ENCODE peak calls at places on chromosomes 1 and 21, in seven cellular contexts. K is HCT116, U is H1, D is K562, Q is HepG2, W is GM12878, O is SK-N-SH. P is an unnamed sample.

GRCh38 chr1:56466541-56466940 is 112.8 kb downstream of the PLPP3 start:
- DNase-seq in K (no peak), U (no peak), D (no peak), Q (no peak), W (no peak), O (no peak), P (no peak)

GRCh38 chr1:161432091-161432490 is 64.4 kb upstream of the CFAP126 start:
- DNase-seq in K (no peak), U (no peak), D (no peak), Q (no peak), W (no peak), O (no peak), P (no peak)

GRCh38 chr1:176110203-176110602 is 96.9 kb downstream of the COP1 start:
- DNase-seq in K (no peak), U (no peak), D (no peak), Q (no peak), W (no peak), O (no peak), P (no peak)

GRCh38 chr1:225474986-225475820 is 47.4 kb upstream of the LBR start:
- DNase-seq in K (peak), U (no peak), D (peak), Q (peak), W (no peak), O (peak), P (no peak)

GRCh38 chr1:42551150-42551549 is 88.1 kb downstream of the CCDC30 start:
- DNase-seq in K (no peak), U (no peak), D (no peak), Q (no peak), W (no peak), O (no peak), P (no peak)

GRCh38 chr1:12177999-12178441 is 11.2 kb downstream of the TNFRSF1B start:
- DNase-seq in K (peak), U (no peak), D (no peak), Q (no peak), W (no peak), O (peak), P (no peak)

GRCh38 chr1:55060133-55060999 is 21.0 kb downstream of the PCSK9 start:
- DNase-seq in K (no peak), U (no peak), D (no peak), Q (no peak), W (peak), O (no peak), P (no peak)

GRCh38 chr1:184035719-184036516 is 1.6 kb downstream of the COLGALT2 start:
- DNase-seq in K (no peak), U (no peak), D (peak), Q (peak), W (no peak), O (no peak), P (no peak)

GRCh38 chr1:203557958-203558760 is 64.2 kb downstream of the OPTC start:
- DNase-seq in K (no peak), U (no peak), D (no peak), Q (no peak), W (no peak), O (no peak), P (peak)

GRCh38 chr1:180252638-180253536 is 22.8 kb downstream of the LHX4 start:
- DNase-seq in K (peak), U (no peak), D (peak), Q (peak), W (peak), O (peak), P (peak)

GRCh38 chr1:29655145-29655544 is 418.8 kb downstream of the PTPRU start:
- DNase-seq in K (no peak), U (no peak), D (no peak), Q (no peak), W (peak), O (no peak), P (no peak)

GRCh38 chr1:32939655-32940371 is 24.8 kb downstream of the RNF19B start:
- DNase-seq in K (no peak), U (no peak), D (peak), Q (no peak), W (no peak), O (no peak), P (no peak)

GRCh38 chr1:9235560-9235959 is 986 bp downstream of the H6PD start:
- DNase-seq in K (no peak), U (no peak), D (no peak), Q (no peak), W (no peak), O (no peak), P (no peak)

GRCh38 chr1:197559244-197559643 is 216.0 kb downstream of the DENND1B start:
- DNase-seq in K (no peak), U (no peak), D (no peak), Q (no peak), W (no peak), O (no peak), P (no peak)

GRCh38 chr1:236164273-236164672 is 21.9 kb downstream of the GPR137B start:
- DNase-seq in K (no peak), U (no peak), D (no peak), Q (no peak), W (no peak), O (no peak), P (no peak)

GRCh38 chr1:18922319-18922726 is 20.0 kb upstream of the ALDH4A1 start:
- DNase-seq in K (no peak), U (no peak), D (no peak), Q (peak), W (no peak), O (no peak), P (no peak)

GRCh38 chr1:41175546-41175945 is 66.6 kb downstream of the SCMH1 start:
- DNase-seq in K (no peak), U (no peak), D (no peak), Q (no peak), W (no peak), O (no peak), P (no peak)

GRCh38 chr1:10471411-10472219 is 714 bp downstream of the DFFA start:
- DNase-seq in K (no peak), U (no peak), D (no peak), Q (no peak), W (no peak), O (peak), P (no peak)

GRCh38 chr21:41451753-41452676 is 26.0 kb downstream of the MX1 start:
- DNase-seq in K (no peak), U (no peak), D (no peak), Q (no peak), W (no peak), O (no peak), P (no peak)

GRCh38 chr1:10257851-10258250 is 47.5 kb downstream of the KIF1B start:
- DNase-seq in K (no peak), U (no peak), D (no peak), Q (peak), W (no peak), O (no peak), P (no peak)

GRCh38 chr21:44431300-44431699 is 24.0 kb upstream of the LRRC3 start:
- DNase-seq in K (no peak), U (no peak), D (no peak), Q (no peak), W (no peak), O (no peak), P (no peak)

GRCh38 chr1:204180133-204180532 is 14.0 kb upstream of the REN start:
- DNase-seq in K (no peak), U (no peak), D (no peak), Q (peak), W (no peak), O (no peak), P (no peak)

GRCh38 chr1:226569879-226570547 is 21.4 kb downstream of the STUM start:
- DNase-seq in K (peak), U (no peak), D (peak), Q (peak), W (no peak), O (peak), P (no peak)

GRCh38 chr1:193537266-193538003 is 351.0 kb upstream of the B3GALT2 start:
- DNase-seq in K (no peak), U (no peak), D (no peak), Q (no peak), W (peak), O (no peak), P (no peak)

GRCh38 chr1:209162651-209163050 is 420.9 kb upstream of the CAMK1G start:
- DNase-seq in K (no peak), U (no peak), D (no peak), Q (no peak), W (no peak), O (no peak), P (no peak)

GRCh38 chr1:21537511-21537931 is 28.3 kb downstream of the ALPL start:
- DNase-seq in K (no peak), U (no peak), D (no peak), Q (peak), W (no peak), O (no peak), P (no peak)

GRCh38 chr1:54583868-54584267 is 35.8 kb downstream of the ACOT11 start:
- DNase-seq in K (no peak), U (no peak), D (no peak), Q (no peak), W (no peak), O (no peak), P (no peak)

GRCh38 chr1:165573787-165574186 is 30.0 kb downstream of the LRRC52 start:
- DNase-seq in K (no peak), U (no peak), D (no peak), Q (no peak), W (no peak), O (no peak), P (no peak)

GRCh38 chr1:212124891-212125582 is 89.5 kb downstream of the DTL start:
- DNase-seq in K (no peak), U (no peak), D (no peak), Q (no peak), W (no peak), O (no peak), P (no peak)

GRCh38 chr1:59549067-59549837 is 252.4 kb downstream of the FGGY start:
- DNase-seq in K (no peak), U (no peak), D (no peak), Q (no peak), W (no peak), O (no peak), P (no peak)

GRCh38 chr1:6026095-6026809 is 19.4 kb upstream of the KCNAB2 start:
- DNase-seq in K (peak), U (no peak), D (no peak), Q (peak), W (peak), O (no peak), P (peak)

GRCh38 chr1:83998599-83999315 is at the start of gene TTLL7:
- DNase-seq in K (no peak), U (no peak), D (peak), Q (peak), W (no peak), O (peak), P (no peak)

GRCh38 chr1:248873993-248874671 is 15.2 kb upstream of the ZNF692 start:
- DNase-seq in K (peak), U (no peak), D (peak), Q (peak), W (peak), O (peak), P (peak)

GRCh38 chr1:63914241-63914640 is 140.4 kb downstream of the ROR1 start:
- DNase-seq in K (no peak), U (no peak), D (no peak), Q (no peak), W (no peak), O (no peak), P (no peak)

GRCh38 chr1:63914706-63915105 is 140.9 kb downstream of the ROR1 start:
- DNase-seq in K (no peak), U (no peak), D (no peak), Q (no peak), W (no peak), O (no peak), P (no peak)

GRCh38 chr1:63913533-63913932 is 139.7 kb downstream of the ROR1 start:
- DNase-seq in K (no peak), U (no peak), D (no peak), Q (no peak), W (no peak), O (no peak), P (no peak)

GRCh38 chr1:63916485-63917360 is 142.9 kb downstream of the ROR1 start:
- DNase-seq in K (no peak), U (no peak), D (no peak), Q (no peak), W (no peak), O (no peak), P (no peak)

GRCh38 chr1:63915121-63915520 is 141.3 kb downstream of the ROR1 start:
- DNase-seq in K (no peak), U (no peak), D (no peak), Q (peak), W (no peak), O (peak), P (no peak)
- TF ChIP-seq CTCF in K (peak), U (no peak), D (no peak), Q (peak), W (peak), O (peak), P (peak)

GRCh38 chr1:201583663-201584062 is 44.7 kb downstream of the NAV1 start:
- DNase-seq in K (no peak), U (no peak), D (no peak), Q (no peak), W (no peak), O (no peak), P (no peak)

GRCh38 chr1:201582977-201583376 is 44.0 kb downstream of the NAV1 start:
- DNase-seq in K (no peak), U (no peak), D (no peak), Q (no peak), W (no peak), O (no peak), P (no peak)

GRCh38 chr1:201585099-201585498 is 46.2 kb downstream of the NAV1 start:
- DNase-seq in K (no peak), U (no peak), D (no peak), Q (no peak), W (no peak), O (no peak), P (no peak)

GRCh38 chr1:201585901-201586300 is 47.0 kb downstream of the NAV1 start:
- DNase-seq in K (no peak), U (no peak), D (no peak), Q (no peak), W (no peak), O (no peak), P (no peak)

GRCh38 chr1:201584510-201584991 is 45.6 kb downstream of the NAV1 start:
- DNase-seq in K (no peak), U (no peak), D (no peak), Q (no peak), W (no peak), O (no peak), P (no peak)
- TF ChIP-seq POLR2AphosphoS5 in K (no peak), U (no peak), D (no peak), Q (no peak), W (no peak), O (no peak), P (no peak)

GRCh38 chr1:58402444-58402843 is 144.1 kb downstream of the OMA1 start:
- DNase-seq in K (no peak), U (no peak), D (no peak), Q (no peak), W (no peak), O (no peak), P (no peak)
- TF ChIP-seq SIN3A in K (no peak), U (no peak), D (no peak), Q (no peak), W (no peak), O (no peak), P (no peak)

GRCh38 chr1:196309386-196309785 is 298.9 kb downstream of the KCNT2 start:
- DNase-seq in K (peak), U (no peak), D (no peak), Q (peak), W (no peak), O (no peak), P (peak)
- TF ChIP-seq CTCF in K (peak), U (no peak), D (no peak), Q (peak), W (no peak), O (peak), P (peak)

GRCh38 chr1:154220071-154220969 is at the start of gene UBAP2L:
- DNase-seq in K (peak), U (peak), D (peak), Q (peak), W (peak), O (peak), P (peak)
- TF ChIP-seq POLR2AphosphoS5 in K (peak), U (peak), D (peak), Q (peak), W (peak), O (peak), P (peak)

GRCh38 chr21:28641731-28642130 is 350.9 kb downstream of the LTN1 start:
- DNase-seq in K (no peak), U (no peak), D (no peak), Q (no peak), W (no peak), O (peak), P (no peak)

GRCh38 chr21:28636988-28637691 is 355.5 kb downstream of the LTN1 start:
- DNase-seq in K (no peak), U (no peak), D (no peak), Q (no peak), W (no peak), O (no peak), P (peak)

GRCh38 chr21:28642891-28643290 is 349.8 kb downstream of the LTN1 start:
- DNase-seq in K (no peak), U (no peak), D (no peak), Q (no peak), W (no peak), O (no peak), P (no peak)

GRCh38 chr21:28640326-28640725 is 352.4 kb downstream of the LTN1 start:
- DNase-seq in K (no peak), U (no peak), D (no peak), Q (no peak), W (no peak), O (no peak), P (no peak)

DNA sequence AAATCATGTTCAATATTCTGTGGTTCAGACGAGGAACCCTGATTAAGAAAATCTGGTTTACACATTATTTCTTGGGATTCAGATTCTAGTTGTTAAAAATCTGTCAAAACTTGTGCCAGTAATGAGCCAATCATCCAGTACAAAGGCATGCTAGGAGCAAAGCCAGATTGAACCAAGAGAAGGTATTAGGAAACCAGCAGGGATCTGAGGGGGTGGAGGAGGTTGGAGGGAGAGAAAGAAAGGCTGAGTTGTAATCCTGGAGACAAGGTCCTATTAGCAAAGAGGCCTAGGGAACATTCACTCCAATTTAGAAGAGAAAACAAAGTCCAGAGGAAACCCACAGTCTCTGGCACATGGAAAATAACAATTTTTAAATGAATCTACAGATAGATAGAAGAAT is 352.9 kb downstream of the LTN1 start:
- DNase-seq in K (no peak), U (no peak), D (no peak), Q (no peak), W (no peak), O (no peak), P (no peak)
- TF ChIP-seq SIN3A in K (no peak), U (no peak), D (no peak), Q (no peak), W (no peak), O (no peak), P (no peak)